ENCODE peak calls at places on chromosomes 3 and 15, in four cellular contexts. One of them, this sample, is unnamed.

GRCh38 chr3:105806361-105806760 is 62.5 kb downstream of the CBLB start:
- DNase-seq in CD4-positive, CD25-positive, alpha-beta regulatory T cell: peak; percentile 66
- DNase-seq in left ventricle myocardium inferior: no peak
- DNase-seq in transverse colon: no peak
- DNase-seq in this sample: peak; percentile 50

GRCh38 chr3:119664370-119664769 is 4.0 kb upstream of the POPDC2 start:
- DNase-seq in CD4-positive, CD25-positive, alpha-beta regulatory T cell: no peak
- DNase-seq in left ventricle myocardium inferior: no peak
- DNase-seq in transverse colon: no peak
- DNase-seq in this sample: no peak

GRCh38 chr3:105688821-105689220 is 180.0 kb downstream of the CBLB start:
- DNase-seq in CD4-positive, CD25-positive, alpha-beta regulatory T cell: no peak
- DNase-seq in left ventricle myocardium inferior: no peak
- DNase-seq in transverse colon: no peak
- DNase-seq in this sample: no peak

GRCh38 chr3:23202203-23202920 is 765 bp upstream of the UBE2E2 start:
- DNase-seq in CD4-positive, CD25-positive, alpha-beta regulatory T cell: peak; percentile 16
- DNase-seq in left ventricle myocardium inferior: no peak
- DNase-seq in transverse colon: no peak
- DNase-seq in this sample: peak; percentile 39

GRCh38 chr15:66852064-66852905 is 150.2 kb downstream of the SMAD6 start:
- DNase-seq in CD4-positive, CD25-positive, alpha-beta regulatory T cell: no peak
- DNase-seq in left ventricle myocardium inferior: no peak
- DNase-seq in transverse colon: no peak
- DNase-seq in this sample: no peak

GRCh38 chr3:197353001-197353866 is 54.8 kb upstream of the DLG1 start:
- DNase-seq in CD4-positive, CD25-positive, alpha-beta regulatory T cell: no peak
- DNase-seq in left ventricle myocardium inferior: no peak
- DNase-seq in transverse colon: no peak
- DNase-seq in this sample: no peak

GRCh38 chr3:63975705-63976104 is 47.6 kb downstream of the PSMD6 start:
- DNase-seq in CD4-positive, CD25-positive, alpha-beta regulatory T cell: no peak
- DNase-seq in left ventricle myocardium inferior: peak; percentile 59
- DNase-seq in transverse colon: no peak
- DNase-seq in this sample: no peak

GRCh38 chr3:194638991-194639605 is 5.9 kb upstream of the TMEM44 start:
- DNase-seq in CD4-positive, CD25-positive, alpha-beta regulatory T cell: no peak
- DNase-seq in left ventricle myocardium inferior: no peak
- DNase-seq in transverse colon: no peak
- DNase-seq in this sample: no peak

GRCh38 chr15:101657968-101658784 is 6.0 kb upstream of the TM2D3 start:
- DNase-seq in CD4-positive, CD25-positive, alpha-beta regulatory T cell: no peak
- DNase-seq in left ventricle myocardium inferior: peak; percentile 34
- DNase-seq in transverse colon: peak; percentile 81
- DNase-seq in this sample: no peak

GRCh38 chr15:37931321-37931720 is 3.1 kb upstream of the TMCO5A start:
- DNase-seq in CD4-positive, CD25-positive, alpha-beta regulatory T cell: no peak
- DNase-seq in left ventricle myocardium inferior: no peak
- DNase-seq in transverse colon: no peak
- DNase-seq in this sample: no peak

GRCh38 chr15:57384024-57384423 is 7.7 kb downstream of the CGNL1 start:
- DNase-seq in CD4-positive, CD25-positive, alpha-beta regulatory T cell: no peak
- DNase-seq in left ventricle myocardium inferior: no peak
- DNase-seq in transverse colon: no peak
- DNase-seq in this sample: no peak

GRCh38 chr3:144770813-144771400 is 799.3 kb downstream of the DIPK2A start:
- DNase-seq in CD4-positive, CD25-positive, alpha-beta regulatory T cell: no peak
- DNase-seq in left ventricle myocardium inferior: no peak
- DNase-seq in transverse colon: no peak
- DNase-seq in this sample: no peak

GRCh38 chr3:42602961-42603360 is 2.5 kb downstream of the NKTR start:
- DNase-seq in CD4-positive, CD25-positive, alpha-beta regulatory T cell: no peak
- DNase-seq in left ventricle myocardium inferior: no peak
- DNase-seq in transverse colon: no peak
- DNase-seq in this sample: no peak

GRCh38 chr3:30167511-30168135 is 438.8 kb upstream of the TGFBR2 start:
- DNase-seq in CD4-positive, CD25-positive, alpha-beta regulatory T cell: no peak
- DNase-seq in left ventricle myocardium inferior: no peak
- DNase-seq in transverse colon: no peak
- DNase-seq in this sample: no peak

GRCh38 chr15:95848126-95848525 is 482.4 kb upstream of the NR2F2 start:
- DNase-seq in CD4-positive, CD25-positive, alpha-beta regulatory T cell: no peak
- DNase-seq in left ventricle myocardium inferior: no peak
- DNase-seq in transverse colon: no peak
- DNase-seq in this sample: no peak

GRCh38 chr3:142447308-142447851 is 457 bp downstream of the XRN1 start:
- DNase-seq in CD4-positive, CD25-positive, alpha-beta regulatory T cell: peak; percentile 67
- DNase-seq in left ventricle myocardium inferior: peak; percentile 22
- DNase-seq in transverse colon: peak; percentile 44
- DNase-seq in this sample: peak; percentile 70

GRCh38 chr15:94670436-94671034 is 439.2 kb downstream of the MCTP2 start:
- DNase-seq in CD4-positive, CD25-positive, alpha-beta regulatory T cell: peak; percentile 6
- DNase-seq in left ventricle myocardium inferior: no peak
- DNase-seq in transverse colon: no peak
- DNase-seq in this sample: peak; percentile 66

GRCh38 chr15:51718199-51718598 is 19.3 kb downstream of the LYSMD2 start:
- DNase-seq in CD4-positive, CD25-positive, alpha-beta regulatory T cell: no peak
- DNase-seq in left ventricle myocardium inferior: no peak
- DNase-seq in transverse colon: no peak
- DNase-seq in this sample: no peak

GRCh38 chr3:76943671-76944070 is 96.2 kb upstream of the ROBO2 start:
- DNase-seq in CD4-positive, CD25-positive, alpha-beta regulatory T cell: no peak
- DNase-seq in left ventricle myocardium inferior: no peak
- DNase-seq in transverse colon: no peak
- DNase-seq in this sample: no peak

GRCh38 chr3:16515885-16516420 is 2.5 kb upstream of the RFTN1 start:
- DNase-seq in CD4-positive, CD25-positive, alpha-beta regulatory T cell: peak; percentile 38
- DNase-seq in left ventricle myocardium inferior: no peak
- DNase-seq in transverse colon: no peak
- DNase-seq in this sample: peak; percentile 64

GRCh38 chr3:180749322-180749721 is 70.0 kb upstream of the CCDC39 start:
- DNase-seq in CD4-positive, CD25-positive, alpha-beta regulatory T cell: no peak
- DNase-seq in left ventricle myocardium inferior: no peak
- DNase-seq in transverse colon: no peak
- DNase-seq in this sample: no peak

GRCh38 chr3:162391301-162391700 is 894.7 kb downstream of the OTOL1 start:
- DNase-seq in CD4-positive, CD25-positive, alpha-beta regulatory T cell: no peak
- DNase-seq in left ventricle myocardium inferior: no peak
- DNase-seq in transverse colon: no peak
- DNase-seq in this sample: no peak

GRCh38 chr15:101068961-101069734 is 150.0 kb downstream of the LRRK1 start:
- DNase-seq in CD4-positive, CD25-positive, alpha-beta regulatory T cell: no peak
- DNase-seq in left ventricle myocardium inferior: no peak
- DNase-seq in transverse colon: no peak
- DNase-seq in this sample: no peak

GRCh38 chr15:24848050-24848449 is 106.7 kb upstream of the SNRPN start:
- DNase-seq in CD4-positive, CD25-positive, alpha-beta regulatory T cell: peak; percentile 6
- DNase-seq in left ventricle myocardium inferior: peak; percentile 39
- DNase-seq in transverse colon: no peak
- DNase-seq in this sample: no peak
- H3K4me3 ChIP-seq in CD4-positive, CD25-positive, alpha-beta regulatory T cell: peak overlapping the region; percentile 15
- H3K4me3 ChIP-seq in left ventricle myocardium inferior: peak overlapping the region; percentile 56
- H3K4me3 ChIP-seq in transverse colon: no peak overlapping the region
- H3K4me3 ChIP-seq in this sample: no peak overlapping the region

GRCh38 chr15:64891546-64891945 is 20.2 kb upstream of the ANKDD1A start:
- DNase-seq in CD4-positive, CD25-positive, alpha-beta regulatory T cell: no peak
- DNase-seq in left ventricle myocardium inferior: peak; percentile 1
- DNase-seq in transverse colon: no peak
- DNase-seq in this sample: no peak
- H3K4me3 ChIP-seq in CD4-positive, CD25-positive, alpha-beta regulatory T cell: peak overlapping the region; percentile 70
- H3K4me3 ChIP-seq in left ventricle myocardium inferior: no peak overlapping the region
- H3K4me3 ChIP-seq in transverse colon: no peak overlapping the region
- H3K4me3 ChIP-seq in this sample: no peak overlapping the region

GRCh38 chr3:69786854-69787253 is 47.6 kb downstream of the MITF start:
- DNase-seq in CD4-positive, CD25-positive, alpha-beta regulatory T cell: no peak
- DNase-seq in left ventricle myocardium inferior: no peak
- DNase-seq in transverse colon: no peak
- DNase-seq in this sample: no peak
- H3K4me3 ChIP-seq in CD4-positive, CD25-positive, alpha-beta regulatory T cell: no peak overlapping the region
- H3K4me3 ChIP-seq in left ventricle myocardium inferior: no peak overlapping the region
- H3K4me3 ChIP-seq in transverse colon: no peak overlapping the region
- H3K4me3 ChIP-seq in this sample: no peak overlapping the region

DNA sequence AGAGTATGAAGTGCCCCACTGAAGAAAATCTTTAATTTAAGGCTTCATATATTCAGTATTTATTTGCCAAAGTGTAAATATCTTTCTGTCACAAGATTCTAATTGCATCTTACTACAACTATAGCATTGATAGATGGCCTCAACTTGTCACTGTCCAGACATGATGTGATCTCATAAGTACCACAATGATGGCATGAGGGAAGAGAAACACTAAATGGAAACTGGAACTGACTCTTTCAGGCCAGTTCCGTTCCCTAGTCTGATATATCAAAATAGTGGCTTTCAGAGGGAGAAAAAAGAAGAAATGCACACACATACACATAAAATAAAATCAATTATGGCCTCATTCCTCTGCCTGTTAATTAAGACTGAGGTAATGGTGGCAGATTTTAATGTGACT is 615.7 kb downstream of the TBL1XR1 start:
- DNase-seq in CD4-positive, CD25-positive, alpha-beta regulatory T cell: no peak
- DNase-seq in left ventricle myocardium inferior: no peak
- DNase-seq in transverse colon: no peak
- DNase-seq in this sample: no peak
- H3K4me3 ChIP-seq in CD4-positive, CD25-positive, alpha-beta regulatory T cell: no peak overlapping the region
- H3K4me3 ChIP-seq in left ventricle myocardium inferior: no peak overlapping the region
- H3K4me3 ChIP-seq in transverse colon: no peak overlapping the region
- H3K4me3 ChIP-seq in this sample: no peak overlapping the region

GRCh38 chr15:26773485-26773877 is 615 bp upstream of the GABRB3 start:
- DNase-seq in CD4-positive, CD25-positive, alpha-beta regulatory T cell: no peak
- DNase-seq in left ventricle myocardium inferior: no peak
- DNase-seq in transverse colon: no peak
- DNase-seq in this sample: no peak

GRCh38 chr15:26773917-26774316 is 1.1 kb upstream of the GABRB3 start:
- DNase-seq in CD4-positive, CD25-positive, alpha-beta regulatory T cell: no peak
- DNase-seq in left ventricle myocardium inferior: no peak
- DNase-seq in transverse colon: no peak
- DNase-seq in this sample: no peak

GRCh38 chr15:26771917-26772587 is 814 bp downstream of the GABRB3 start:
- DNase-seq in CD4-positive, CD25-positive, alpha-beta regulatory T cell: no peak
- DNase-seq in left ventricle myocardium inferior: no peak
- DNase-seq in transverse colon: no peak
- DNase-seq in this sample: no peak

GRCh38 chr15:26772588-26773484 is at the start of gene GABRB3:
- DNase-seq in CD4-positive, CD25-positive, alpha-beta regulatory T cell: no peak
- DNase-seq in left ventricle myocardium inferior: peak; percentile 69
- DNase-seq in transverse colon: no peak
- DNase-seq in this sample: no peak

DNA sequence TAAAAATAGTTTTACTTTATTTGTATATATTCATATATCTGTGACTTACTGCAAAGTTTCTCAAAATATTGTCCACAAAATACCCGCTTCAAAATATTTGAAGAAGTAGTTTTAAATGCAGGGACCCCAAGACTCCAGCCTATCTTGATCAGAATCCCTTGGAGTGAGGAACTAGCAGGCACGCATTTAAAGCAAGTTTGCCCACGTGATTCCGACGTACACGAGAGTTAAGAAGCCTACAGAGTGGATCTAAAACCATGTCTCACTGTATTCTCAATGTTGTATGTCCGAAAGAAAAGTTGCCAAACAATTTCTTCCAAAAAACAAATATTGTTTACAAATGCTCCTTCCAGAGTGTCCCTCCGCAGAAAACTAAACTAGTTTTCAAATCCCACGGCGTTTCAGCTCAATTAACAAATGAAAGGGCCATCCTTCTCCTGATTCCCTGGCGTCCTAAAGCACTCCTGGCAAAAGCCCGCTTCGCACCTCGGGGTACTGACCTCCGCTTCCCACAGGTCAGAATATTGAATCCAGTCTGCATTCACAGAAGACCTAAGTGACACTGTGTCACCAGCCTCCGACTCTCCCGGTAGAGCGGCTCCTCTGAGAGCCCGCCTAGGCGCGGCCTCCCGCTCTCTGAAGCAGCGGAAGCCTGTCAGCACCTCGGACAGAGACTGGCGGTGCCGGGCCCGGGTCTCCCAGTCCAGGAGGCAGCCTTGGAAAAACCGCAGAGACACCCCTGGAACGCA is 1.5 kb downstream of the GABRB3 start:
- DNase-seq in CD4-positive, CD25-positive, alpha-beta regulatory T cell: no peak
- DNase-seq in left ventricle myocardium inferior: peak; percentile 39
- DNase-seq in transverse colon: no peak
- DNase-seq in this sample: no peak
- H3K4me3 ChIP-seq in CD4-positive, CD25-positive, alpha-beta regulatory T cell: no peak overlapping the region
- H3K4me3 ChIP-seq in left ventricle myocardium inferior: peak overlapping the region; percentile 69
- H3K4me3 ChIP-seq in transverse colon: no peak overlapping the region
- H3K4me3 ChIP-seq in this sample: no peak overlapping the region

GRCh38 chr15:99568548-99569352 is 3.0 kb downstream of the MEF2A start:
- DNase-seq in CD4-positive, CD25-positive, alpha-beta regulatory T cell: no peak
- DNase-seq in left ventricle myocardium inferior: no peak
- DNase-seq in transverse colon: no peak
- DNase-seq in this sample: peak; percentile 54

GRCh38 chr15:99564221-99565030 is 1.4 kb upstream of the MEF2A start:
- DNase-seq in CD4-positive, CD25-positive, alpha-beta regulatory T cell: no peak
- DNase-seq in left ventricle myocardium inferior: no peak
- DNase-seq in transverse colon: peak; percentile 19
- DNase-seq in this sample: peak; percentile 83

GRCh38 chr15:99565031-99565280 is 828 bp upstream of the MEF2A start:
- DNase-seq in CD4-positive, CD25-positive, alpha-beta regulatory T cell: peak; percentile 32
- DNase-seq in left ventricle myocardium inferior: no peak
- DNase-seq in transverse colon: no peak
- DNase-seq in this sample: no peak

GRCh38 chr15:99565281-99566156 is at the start of gene MEF2A:
- DNase-seq in CD4-positive, CD25-positive, alpha-beta regulatory T cell: peak; percentile 94
- DNase-seq in left ventricle myocardium inferior: peak; percentile 97
- DNase-seq in transverse colon: peak; percentile 95
- DNase-seq in this sample: peak; percentile 98

DNA sequence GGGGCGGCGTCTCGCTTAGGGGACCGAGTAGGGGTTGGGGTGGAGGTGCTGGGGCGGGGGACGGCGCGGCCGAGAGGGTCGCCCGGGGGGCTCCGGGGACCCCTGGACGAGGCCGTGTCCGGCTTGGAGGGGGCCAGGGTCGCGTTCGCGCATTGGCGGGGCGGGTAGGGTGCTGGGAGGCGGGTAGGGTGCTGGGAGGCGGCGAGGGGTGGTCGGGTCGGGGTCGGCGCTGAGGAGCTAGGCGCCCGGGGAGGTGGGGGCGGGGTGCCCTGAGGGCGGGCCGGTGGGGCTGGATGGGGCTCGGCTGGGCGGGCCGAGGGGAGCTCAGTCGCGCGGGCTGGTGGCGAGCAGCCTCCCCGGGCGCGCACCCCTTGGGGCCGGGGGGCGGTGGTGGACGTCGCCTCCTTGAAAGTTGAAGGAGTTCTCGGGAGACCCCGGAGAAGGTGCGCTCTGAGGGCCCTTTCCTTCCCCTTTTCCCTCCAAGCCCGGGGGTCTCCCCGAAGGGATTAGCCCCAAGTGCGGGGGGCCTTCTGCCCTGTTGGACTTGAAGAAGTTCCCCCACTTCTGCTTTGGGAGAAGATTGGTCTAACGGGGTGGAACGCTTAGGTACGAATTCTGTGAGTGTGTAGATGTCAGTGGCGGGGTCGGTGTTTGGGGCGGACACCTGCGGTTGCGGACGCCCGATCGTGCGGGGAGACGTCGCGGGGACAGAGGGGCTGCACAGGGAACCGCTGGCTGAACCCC is 545 bp downstream of the MEF2A start:
- DNase-seq in CD4-positive, CD25-positive, alpha-beta regulatory T cell: peak; percentile 30
- DNase-seq in left ventricle myocardium inferior: peak; percentile 50
- DNase-seq in transverse colon: peak; percentile 41
- DNase-seq in this sample: peak; percentile 73
- H3K4me3 ChIP-seq in CD4-positive, CD25-positive, alpha-beta regulatory T cell: peak overlapping the region; percentile 93
- H3K4me3 ChIP-seq in left ventricle myocardium inferior: peak overlapping the region; percentile 83
- H3K4me3 ChIP-seq in transverse colon: peak overlapping the region; percentile 89
- H3K4me3 ChIP-seq in this sample: peak overlapping the region; percentile 69

GRCh38 chr15:88704791-88705768 is 66.3 kb downstream of the ISG20 start:
- DNase-seq in CD4-positive, CD25-positive, alpha-beta regulatory T cell: no peak
- DNase-seq in left ventricle myocardium inferior: peak; percentile 33
- DNase-seq in transverse colon: peak; percentile 23
- DNase-seq in this sample: no peak
- H3K4me3 ChIP-seq in CD4-positive, CD25-positive, alpha-beta regulatory T cell: peak overlapping the region; percentile 19
- H3K4me3 ChIP-seq in left ventricle myocardium inferior: peak overlapping the region; percentile 65
- H3K4me3 ChIP-seq in transverse colon: peak overlapping the region; percentile 34
- H3K4me3 ChIP-seq in this sample: no peak overlapping the region

This sample was measured in Karpas-422.